ENCODE peak calls at places on chromosomes 13 and 19, in four cellular contexts. I, C, P and H are unnamed samples. For H3K4me1, the result is how much of the 10 kb centered on the place peaks cover.

GRCh38 chr13:44868397-44868796 is 120.9 kb downstream of the NUFIP1 start:
- DNase-seq in I (no peak), P (no peak), C (no peak), H (no peak)

GRCh38 chr13:19781526-19781925 is 1.2 kb downstream of the PSPC1 start:
- DNase-seq in P (no peak), I (no peak), C (no peak), H (no peak)

GRCh38 chr13:60261432-60262351 is 98.0 kb upstream of the DIAPH3 start:
- DNase-seq in I (no peak), C (peak), P (no peak), H (no peak)

GRCh38 chr19:33193864-33194362 is at the start of gene LRP3:
- DNase-seq in I (no peak), C (peak), P (peak), H (peak)

GRCh38 chr13:28181413-28181812 is 43.1 kb downstream of the PAN3 start:
- DNase-seq in C (no peak), P (no peak), I (peak), H (no peak)

GRCh38 chr13:20492036-20492435 is 33.6 kb downstream of the CRYL1 start:
- DNase-seq in C (no peak), P (no peak), I (no peak), H (no peak)

GRCh38 chr19:42343344-42344110 is 18.1 kb downstream of the MEGF8 start:
- DNase-seq in C (peak), P (no peak), I (no peak), H (no peak)

GRCh38 chr19:3207466-3208242 is 16.8 kb upstream of the CELF5 start:
- DNase-seq in P (no peak), C (no peak), I (no peak), H (no peak)

GRCh38 chr13:20669162-20669561 is 34.3 kb upstream of the IL17D start:
- DNase-seq in I (no peak), C (no peak), P (no peak), H (no peak)

GRCh38 chr13:59587030-59587429 is 576.7 kb downstream of the DIAPH3 start:
- DNase-seq in C (no peak), I (no peak), P (no peak), H (no peak)

GRCh38 chr13:25688524-25688923 is 316.8 kb downstream of the ATP8A2 start:
- DNase-seq in P (no peak), C (no peak), I (no peak), H (no peak)

GRCh38 chr19:11504502-11505031 is 1.1 kb downstream of the ZNF653 start:
- DNase-seq in C (no peak), I (no peak), P (no peak), H (no peak)

GRCh38 chr13:40206241-40207109 is 460.0 kb downstream of the FOXO1 start:
- DNase-seq in I (no peak), P (no peak), C (no peak), H (no peak)

GRCh38 chr19:7132054-7132453 is 62.6 kb downstream of the ZNF557 start:
- DNase-seq in C (no peak), P (no peak), I (no peak), H (no peak)

GRCh38 chr13:106350208-106350607 is 185.3 kb downstream of the EFNB2 start:
- DNase-seq in C (peak), P (peak), I (no peak), H (no peak)

GRCh38 chr19:54653181-54653809 is 9.5 kb upstream of the LILRB4 start:
- DNase-seq in C (peak), I (peak), P (no peak), H (no peak)

GRCh38 chr19:10270180-10270615 is 722 bp upstream of the ICAM1 start:
- DNase-seq in C (peak), I (no peak), P (peak), H (no peak)

GRCh38 chr19:44757057-44757734 is 8.7 kb downstream of the BCL3 start:
- DNase-seq in P (peak), I (no peak), C (peak), H (no peak)

GRCh38 chr13:105202384-105202783 is 1333.1 kb downstream of the EFNB2 start:
- DNase-seq in P (no peak), I (no peak), C (peak), H (no peak)

GRCh38 chr13:50412046-50412617 is 396.9 kb downstream of the KCNRG start:
- DNase-seq in C (no peak), P (no peak), I (no peak), H (no peak)

GRCh38 chr13:94702181-94703041 is 9.9 kb downstream of the SOX21 start:
- DNase-seq in C (peak), P (no peak), I (no peak), H (no peak)

GRCh38 chr13:77026255-77026782 is 640 bp downstream of the FBXL3 start:
- DNase-seq in P (peak), C (peak), I (no peak), H (peak)

GRCh38 chr13:51478418-51479198 is 25.8 kb upstream of the INTS6 start:
- DNase-seq in I (no peak), P (no peak), C (no peak), H (no peak)

GRCh38 chr13:48770372-48770771 is 116.6 kb downstream of the CYSLTR2 start:
- DNase-seq in I (no peak), P (no peak), C (no peak), H (no peak)

GRCh38 chr19:43525836-43526771 is 897 bp downstream of the ETHE1 start:
- DNase-seq in I (no peak), C (peak), P (peak), H (peak)

GRCh38 chr13:34751492-34751891 is 190.6 kb upstream of the NBEA start:
- DNase-seq in I (no peak), P (no peak), C (no peak), H (no peak)

GRCh38 chr19:34269968-34270621 is 15.7 kb downstream of the GARRE1 start:
- DNase-seq in P (peak), C (peak), I (no peak), H (no peak)

GRCh38 chr19:13149628-13150186 is 468 bp downstream of the STX10 start:
- DNase-seq in I (no peak), C (peak), P (peak), H (peak)

GRCh38 chr19:52336976-52337375 is 933 bp downstream of the ZNF610 start:
- DNase-seq in C (peak), I (no peak), P (no peak), H (no peak)

GRCh38 chr19:54893406-54893805 is 12.5 kb upstream of the NCR1 start:
- DNase-seq in I (no peak), C (peak), P (no peak), H (no peak)

GRCh38 chr19:12574036-12574435 is 22.8 kb upstream of the ZNF564 start:
- DNase-seq in C (peak), P (no peak), I (no peak), H (no peak)

GRCh38 chr13:27353166-27353583 is 71.2 kb upstream of the GTF3A start:
- DNase-seq in P (no peak), C (no peak), I (no peak), H (no peak)

GRCh38 chr13:51585234-51585672 is 991 bp downstream of the WDFY2 start:
- DNase-seq in P (no peak), C (no peak), I (no peak), H (no peak)

GRCh38 chr19:37654118-37654517 is 1.1 kb downstream of the ZFP30 start:
- DNase-seq in I (peak), P (no peak), C (no peak), H (no peak)

GRCh38 chr19:10655457-10656312 is 1.5 kb downstream of the ILF3 start:
- DNase-seq in C (peak), P (no peak), I (no peak), H (peak)

GRCh38 chr19:12913011-12913561 is 6.0 kb downstream of the SYCE2 start:
- DNase-seq in P (peak), C (peak), I (no peak), H (peak)

DNA sequence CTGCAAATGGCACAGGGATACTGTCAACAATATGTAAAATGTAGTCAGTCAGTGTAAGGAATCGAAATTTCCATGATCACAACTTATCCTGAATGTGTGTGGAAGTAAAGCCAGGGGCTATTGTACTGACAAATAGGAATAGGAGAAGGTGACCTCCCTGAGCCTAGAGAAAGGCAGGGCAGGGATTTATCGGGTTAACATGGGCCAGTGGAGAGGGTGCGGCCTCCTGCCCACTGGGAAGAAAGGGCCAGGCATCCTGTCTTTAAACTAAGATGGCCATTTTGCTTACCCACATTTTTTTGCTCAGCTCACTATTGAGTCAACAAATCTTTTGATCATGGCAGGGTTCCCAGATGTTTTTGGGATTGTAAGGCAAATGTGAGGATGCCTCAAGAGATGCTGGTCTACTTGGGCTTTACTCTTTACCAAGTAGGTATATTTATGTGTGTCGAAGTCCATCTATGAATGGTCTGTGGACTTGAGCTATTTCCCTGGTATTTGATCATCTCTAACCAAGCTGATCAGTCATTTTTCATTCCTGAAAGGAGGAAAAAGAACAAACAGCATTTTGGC is 116.6 kb upstream of the RNF113B start:
- DNase-seq in I (no peak), P (no peak), C (no peak), H (no peak)
- H3K27ac ChIP-seq in I (no peak), P (peak), C (no peak), H (no peak)

DNA sequence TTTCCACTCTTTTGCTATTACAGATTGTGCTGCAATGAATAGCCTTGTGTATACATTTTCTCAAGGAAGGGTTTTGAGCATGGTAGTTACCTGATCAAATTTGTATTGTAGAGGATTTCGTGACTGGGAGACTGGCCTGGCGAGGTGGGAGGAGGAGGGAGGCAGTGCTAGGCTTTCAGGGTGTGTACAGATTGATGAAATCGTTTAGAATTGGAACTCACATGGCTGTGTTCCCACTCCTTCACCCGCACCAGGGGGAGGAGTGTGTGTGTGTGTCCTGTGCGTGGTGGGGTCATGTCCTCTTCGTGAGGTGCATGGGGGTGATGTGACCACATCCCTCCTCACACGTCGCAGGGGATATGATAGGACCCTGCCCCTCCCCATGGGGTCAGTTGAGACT is 8.3 kb downstream of the PGLYRP1 start:
- DNase-seq in P (no peak), C (no peak), I (no peak), H (no peak)
- H3K4me1 ChIP-seq in P (under half), C (under half), I (under half), H (under half)

DNA sequence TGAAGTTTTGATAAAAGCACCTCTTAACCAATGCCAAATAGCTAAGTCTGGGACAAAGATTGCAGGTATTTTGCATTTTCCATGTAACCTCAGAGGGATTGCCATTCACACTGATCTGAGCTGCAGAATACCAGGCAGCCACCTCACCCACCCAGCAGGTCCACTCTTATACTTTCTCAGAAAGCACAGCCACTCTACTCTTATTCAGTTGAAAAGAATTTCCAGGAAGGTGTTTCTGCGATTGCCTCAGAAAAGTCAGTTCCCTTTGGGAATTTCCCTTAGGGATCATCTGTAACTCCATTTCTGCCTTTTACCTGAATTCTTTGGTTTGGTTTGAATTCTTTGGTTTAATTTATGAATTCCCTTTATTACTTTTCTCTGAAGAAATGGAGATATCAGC is 909 bp upstream of the ALOX5AP start:
- DNase-seq in C (no peak), P (no peak), I (no peak), H (no peak)
- TF ChIP-seq POLR2AphosphoS5 in C (no peak), P (no peak), I (no peak), H (no peak)

GRCh38 chr19:4640247-4641000 is 1.1 kb downstream of the TNFAIP8L1 start:
- DNase-seq in I (no peak), P (no peak), C (peak), H (no peak)

GRCh38 chr19:4639531-4640246 is 373 bp downstream of the TNFAIP8L1 start:
- DNase-seq in C (no peak), P (no peak), I (no peak), H (no peak)

GRCh38 chr19:4636761-4637160 is 2.6 kb upstream of the TNFAIP8L1 start:
- DNase-seq in I (no peak), C (peak), P (no peak), H (no peak)

GRCh38 chr19:4638828-4639530 is at the start of gene TNFAIP8L1:
- DNase-seq in P (peak), I (no peak), C (peak), H (peak)

DNA sequence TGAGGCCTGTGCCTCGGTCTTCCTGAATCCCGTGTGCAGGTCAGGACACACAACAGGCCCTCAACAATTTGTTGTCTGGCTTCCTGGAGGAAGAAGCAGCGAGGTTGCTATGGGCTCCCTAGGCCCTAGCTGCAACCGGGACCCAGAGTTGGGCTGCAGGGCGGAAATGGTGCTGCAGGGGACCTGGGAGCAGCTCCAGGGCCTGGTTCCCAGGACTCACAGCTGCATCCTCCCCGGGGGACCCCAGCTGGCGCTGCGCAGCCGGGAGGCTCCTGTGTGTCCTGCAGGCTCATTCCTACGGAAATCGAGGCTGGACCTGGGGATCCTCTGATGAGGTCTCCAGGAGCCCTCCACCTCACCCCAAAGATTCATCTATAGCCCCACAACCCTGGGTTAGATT is 986 bp upstream of the TNFAIP8L1 start:
- DNase-seq in I (no peak), C (no peak), P (no peak), H (no peak)
- H3K27ac ChIP-seq in I (peak), C (no peak), P (peak), H (no peak)

GRCh38 chr19:1177322-1178114 is 3.5 kb upstream of the SBNO2 start:
- DNase-seq in C (no peak), I (no peak), P (peak), H (no peak)

GRCh38 chr19:1183543-1184172 is 9.6 kb upstream of the SBNO2 start:
- DNase-seq in I (no peak), P (peak), C (no peak), H (no peak)

GRCh38 chr19:1181606-1182005 is 7.5 kb upstream of the SBNO2 start:
- DNase-seq in I (no peak), P (peak), C (no peak), H (peak)

GRCh38 chr19:1182068-1182467 is 8.0 kb upstream of the SBNO2 start:
- DNase-seq in I (no peak), P (no peak), C (no peak), H (no peak)

DNA sequence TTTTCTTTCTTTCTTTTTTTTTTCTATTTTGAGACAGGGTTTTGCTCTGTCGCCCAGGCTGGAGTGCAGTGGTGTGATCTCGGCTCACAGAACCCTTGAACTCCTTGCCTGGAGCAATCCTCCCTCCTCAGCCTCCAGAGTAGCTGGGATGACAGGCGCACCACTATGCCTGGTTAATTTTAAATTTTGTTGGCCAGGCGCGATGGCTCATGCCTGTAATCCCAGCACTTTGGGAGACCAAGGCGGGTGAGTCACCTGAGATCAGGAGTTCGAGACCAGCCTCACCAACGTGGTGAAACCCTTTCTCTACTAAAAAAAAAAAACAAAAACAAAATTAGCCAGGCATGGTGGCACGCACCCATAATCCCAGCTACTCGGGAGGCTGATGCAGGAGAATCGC is 8.7 kb upstream of the SBNO2 start:
- DNase-seq in P (no peak), I (no peak), C (no peak), H (no peak)
- H3K4me1 ChIP-seq in P (under half), I (half or more), C (under half), H (under half)